ENCODE peak calls at places on chromosomes 12 and 14, in nine cellular contexts. T, E, F, Y, I, P, M, J and S are unnamed samples.

GRCh38 chr12:11822071-11822818 is 172.8 kb downstream of the ETV6 start:
- DNase-seq in T (no peak), E (no peak), F (no peak), Y (no peak), I (peak), P (peak), M (peak), J (no peak), S (no peak)

GRCh38 chr12:110379642-110380041 is 23.9 kb downstream of the ANAPC7 start:
- DNase-seq in T (no peak), E (no peak), F (no peak), Y (no peak), I (no peak), P (no peak), M (no peak), J (no peak), S (no peak)

GRCh38 chr14:103013028-103013427 is 44.3 kb downstream of the CDC42BPB start:
- DNase-seq in T (no peak), E (peak), F (no peak), Y (no peak), I (no peak), P (no peak), M (no peak), J (no peak), S (no peak)

GRCh38 chr14:99736600-99737371 is 52.7 kb downstream of the CYP46A1 start:
- DNase-seq in T (no peak), E (no peak), F (no peak), Y (no peak), I (no peak), P (no peak), M (no peak), J (no peak), S (no peak)

GRCh38 chr12:104589215-104589614 is 132.5 kb downstream of the CHST11 start:
- DNase-seq in T (no peak), E (no peak), F (no peak), Y (no peak), I (no peak), P (no peak), M (no peak), J (no peak), S (no peak)

GRCh38 chr14:66624319-66624937 is 116.5 kb downstream of the GPHN start:
- DNase-seq in T (peak), E (no peak), F (peak), Y (no peak), I (peak), P (peak), M (peak), J (no peak), S (peak)

GRCh38 chr14:73789996-73790581 is 61.5 kb upstream of the PTGR2 start:
- DNase-seq in T (peak), E (peak), F (no peak), Y (no peak), I (peak), P (no peak), M (no peak), J (peak), S (peak)

GRCh38 chr12:121537814-121538698 is 42.8 kb downstream of the KDM2B start:
- DNase-seq in T (peak), E (no peak), F (no peak), Y (no peak), I (peak), P (no peak), M (peak), J (no peak), S (no peak)

GRCh38 chr12:30197392-30198047 is 413.8 kb upstream of the TMTC1 start:
- DNase-seq in T (no peak), E (no peak), F (no peak), Y (no peak), I (no peak), P (no peak), M (no peak), J (no peak), S (no peak)

GRCh38 chr12:107320929-107321618 is 227.7 kb upstream of the CRY1 start:
- DNase-seq in T (no peak), E (peak), F (no peak), Y (no peak), I (peak), P (no peak), M (no peak), J (no peak), S (peak)

GRCh38 chr12:76621582-76622024 is 62.0 kb upstream of the OSBPL8 start:
- DNase-seq in T (peak), E (no peak), F (peak), Y (peak), I (peak), P (peak), M (peak), J (no peak), S (peak)

GRCh38 chr12:53010955-53011354 is 4.7 kb downstream of the EIF4B start:
- DNase-seq in T (no peak), E (no peak), F (no peak), Y (no peak), I (no peak), P (no peak), M (no peak), J (no peak), S (no peak)

GRCh38 chr12:75827061-75827460 is 204.5 kb downstream of the PHLDA1 start:
- DNase-seq in T (no peak), E (no peak), F (no peak), Y (no peak), I (no peak), P (no peak), M (no peak), J (no peak), S (no peak)

GRCh38 chr12:47864646-47865235 is 40.1 kb downstream of the VDR start:
- DNase-seq in T (no peak), E (peak), F (no peak), Y (no peak), I (no peak), P (no peak), M (no peak), J (no peak), S (no peak)

GRCh38 chr14:21063479-21063878 is 5.9 kb downstream of the RNASE8 start:
- DNase-seq in T (no peak), E (no peak), F (no peak), Y (no peak), I (peak), P (no peak), M (no peak), J (no peak), S (no peak)

GRCh38 chr12:12503384-12504078 is 59.1 kb downstream of the DUSP16 start:
- DNase-seq in T (no peak), E (no peak), F (no peak), Y (no peak), I (no peak), P (no peak), M (no peak), J (no peak), S (no peak)

GRCh38 chr12:125243811-125244210 is 178.6 kb downstream of the AACS start:
- DNase-seq in T (no peak), E (no peak), F (no peak), Y (no peak), I (no peak), P (no peak), M (no peak), J (no peak), S (no peak)

GRCh38 chr12:8564656-8565055 is 24.0 kb upstream of the CLEC4E start:
- DNase-seq in T (no peak), E (peak), F (no peak), Y (peak), I (no peak), P (no peak), M (no peak), J (no peak), S (no peak)

GRCh38 chr12:132698336-132698735 is 10.9 kb downstream of the PXMP2 start:
- DNase-seq in T (no peak), E (no peak), F (no peak), Y (no peak), I (no peak), P (no peak), M (no peak), J (no peak), S (no peak)

GRCh38 chr14:71566276-71566675 is 366.0 kb upstream of the RGS6 start:
- DNase-seq in T (no peak), E (no peak), F (no peak), Y (no peak), I (no peak), P (peak), M (no peak), J (no peak), S (no peak)

GRCh38 chr12:51008329-51008728 is 17.9 kb downstream of the SLC11A2 start:
- DNase-seq in T (no peak), E (no peak), F (no peak), Y (no peak), I (no peak), P (no peak), M (no peak), J (no peak), S (no peak)

GRCh38 chr12:89210277-89210676 is 142.0 kb downstream of the DUSP6 start:
- DNase-seq in T (no peak), E (no peak), F (no peak), Y (no peak), I (no peak), P (no peak), M (no peak), J (no peak), S (no peak)

GRCh38 chr12:92431146-92431545 is 271.6 kb upstream of the PLEKHG7 start:
- DNase-seq in T (peak), E (peak), F (no peak), Y (no peak), I (peak), P (no peak), M (no peak), J (no peak), S (no peak)

GRCh38 chr12:121817648-121818043 is 13.8 kb downstream of the SETD1B start:
- DNase-seq in T (no peak), E (no peak), F (no peak), Y (no peak), I (no peak), P (no peak), M (no peak), J (no peak), S (no peak)

GRCh38 chr12:118633071-118633470 is 256.7 kb downstream of the SUDS3 start:
- DNase-seq in T (no peak), E (no peak), F (no peak), Y (no peak), I (no peak), P (no peak), M (no peak), J (no peak), S (no peak)

GRCh38 chr12:40988335-40988734 is 199.8 kb upstream of the PDZRN4 start:
- DNase-seq in T (no peak), E (no peak), F (no peak), Y (no peak), I (no peak), P (no peak), M (no peak), J (no peak), S (no peak)

GRCh38 chr12:3553681-3554546 is 62.9 kb downstream of the PRMT8 start:
- DNase-seq in T (no peak), E (no peak), F (no peak), Y (no peak), I (no peak), P (no peak), M (peak), J (no peak), S (no peak)

GRCh38 chr12:2247109-2247508 is 194.3 kb downstream of the CACNA1C start:
- DNase-seq in T (no peak), E (no peak), F (no peak), Y (no peak), I (no peak), P (no peak), M (no peak), J (no peak), S (no peak)

GRCh38 chr12:9719835-9720234 is 13.1 kb downstream of the CLECL1 start:
- DNase-seq in T (no peak), E (no peak), F (no peak), Y (no peak), I (no peak), P (no peak), M (no peak), J (no peak), S (no peak)
- TF ChIP-seq POLR2AphosphoS5 in T (no peak), E (no peak), F (no peak), Y (no peak), I (no peak), P (peak), M (no peak), J (no peak), S (no peak)

GRCh38 chr12:19739195-19739776 is 300.0 kb downstream of the AEBP2 start:
- DNase-seq in T (no peak), E (no peak), F (peak), Y (no peak), I (peak), P (peak), M (no peak), J (no peak), S (peak)
- TF ChIP-seq CTCF in T (peak), E (no peak), F (peak), Y (peak), I (peak), P (peak), M (peak), J (peak), S (peak)

DNA sequence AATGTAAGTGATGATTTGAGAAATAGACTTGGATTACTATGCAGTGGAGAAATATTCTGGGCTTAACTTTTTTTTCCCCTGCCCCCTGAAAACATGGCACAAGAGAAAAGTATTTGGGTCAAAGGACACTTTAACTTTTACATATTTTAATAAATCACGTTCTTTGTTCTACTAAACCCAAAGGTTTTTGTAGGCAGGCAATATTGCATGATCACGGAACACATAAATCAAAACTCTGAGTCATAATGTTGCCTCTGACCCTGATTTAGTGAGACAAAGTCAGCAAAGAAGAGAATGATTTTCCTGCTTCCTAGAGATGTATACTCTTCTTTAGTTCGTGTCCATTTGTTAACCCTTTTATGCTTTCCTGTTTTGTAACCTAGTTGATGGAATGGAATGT is 38.0 kb downstream of the ABCD2 start:
- DNase-seq in T (no peak), E (no peak), F (peak), Y (no peak), I (no peak), P (no peak), M (no peak), J (no peak), S (no peak)
- TF ChIP-seq POLR2AphosphoS5 in T (no peak), E (no peak), F (no peak), Y (no peak), I (no peak), P (no peak), M (no peak), J (no peak), S (no peak)

GRCh38 chr12:100234166-100234565 is 32.7 kb downstream of the DEPDC4 start:
- DNase-seq in T (no peak), E (no peak), F (no peak), Y (no peak), I (no peak), P (no peak), M (no peak), J (no peak), S (no peak)

GRCh38 chr12:100229876-100230275 is 29.3 kb downstream of the ACTR6 start:
- DNase-seq in T (peak), E (no peak), F (no peak), Y (no peak), I (no peak), P (no peak), M (no peak), J (no peak), S (peak)

GRCh38 chr12:100225491-100225890 is 24.9 kb downstream of the ACTR6 start:
- DNase-seq in T (no peak), E (no peak), F (no peak), Y (no peak), I (no peak), P (no peak), M (no peak), J (no peak), S (peak)

GRCh38 chr12:100234591-100235304 is 32.1 kb downstream of the DEPDC4 start:
- DNase-seq in T (no peak), E (no peak), F (peak), Y (no peak), I (no peak), P (peak), M (no peak), J (no peak), S (peak)

GRCh38 chr12:100229036-100229635 is 28.5 kb downstream of the ACTR6 start:
- DNase-seq in T (no peak), E (no peak), F (peak), Y (no peak), I (no peak), P (peak), M (no peak), J (no peak), S (peak)
- TF ChIP-seq CTCF in T (no peak), E (no peak), F (peak), Y (no peak), I (peak), P (peak), M (no peak), J (no peak), S (peak)

DNA sequence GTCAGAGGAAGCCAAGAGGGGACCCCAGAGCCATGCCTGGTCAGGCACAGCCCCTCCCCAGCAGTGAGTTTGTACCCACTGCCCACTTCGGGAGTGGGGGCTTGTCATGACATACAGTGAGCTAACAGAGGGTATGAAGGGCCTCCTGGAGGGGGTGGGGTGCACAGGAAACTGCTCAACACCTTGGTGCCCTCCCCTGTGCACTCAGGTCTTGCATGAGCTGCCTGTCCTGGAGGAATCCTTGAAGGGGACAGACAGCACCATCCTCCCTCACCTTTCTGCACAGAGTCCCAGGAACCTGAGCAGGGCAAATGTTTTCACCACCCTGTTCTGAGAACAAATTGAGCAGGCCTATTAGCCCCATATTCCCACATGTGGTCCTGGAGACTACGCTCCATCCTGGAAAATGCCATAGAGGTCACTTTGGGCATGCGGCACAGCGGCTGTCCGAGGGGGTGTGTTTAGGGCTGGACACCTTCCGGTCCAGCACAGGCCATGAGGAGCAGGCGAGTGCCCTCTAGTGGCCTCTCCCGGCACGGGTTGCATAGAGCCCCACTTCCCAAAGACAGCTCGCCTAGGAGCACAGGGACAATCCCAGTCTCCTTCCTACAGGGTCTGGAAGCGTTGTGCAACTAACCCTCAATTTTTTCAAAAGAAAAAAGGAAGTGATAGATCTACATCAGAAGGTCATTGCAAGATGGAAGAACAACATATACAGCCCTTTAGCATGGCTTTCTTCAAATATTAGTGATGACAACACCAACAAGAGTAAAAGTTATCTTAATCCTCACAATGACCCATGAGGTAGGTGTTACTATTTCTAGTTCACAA is 31.9 kb upstream of the ZFP36L1 start:
- DNase-seq in T (peak), E (peak), F (peak), Y (no peak), I (peak), P (no peak), M (peak), J (no peak), S (peak)
- TF ChIP-seq POLR2AphosphoS5 in T (no peak), E (peak), F (no peak), Y (peak), I (no peak), P (no peak), M (no peak), J (no peak), S (no peak)

DNA sequence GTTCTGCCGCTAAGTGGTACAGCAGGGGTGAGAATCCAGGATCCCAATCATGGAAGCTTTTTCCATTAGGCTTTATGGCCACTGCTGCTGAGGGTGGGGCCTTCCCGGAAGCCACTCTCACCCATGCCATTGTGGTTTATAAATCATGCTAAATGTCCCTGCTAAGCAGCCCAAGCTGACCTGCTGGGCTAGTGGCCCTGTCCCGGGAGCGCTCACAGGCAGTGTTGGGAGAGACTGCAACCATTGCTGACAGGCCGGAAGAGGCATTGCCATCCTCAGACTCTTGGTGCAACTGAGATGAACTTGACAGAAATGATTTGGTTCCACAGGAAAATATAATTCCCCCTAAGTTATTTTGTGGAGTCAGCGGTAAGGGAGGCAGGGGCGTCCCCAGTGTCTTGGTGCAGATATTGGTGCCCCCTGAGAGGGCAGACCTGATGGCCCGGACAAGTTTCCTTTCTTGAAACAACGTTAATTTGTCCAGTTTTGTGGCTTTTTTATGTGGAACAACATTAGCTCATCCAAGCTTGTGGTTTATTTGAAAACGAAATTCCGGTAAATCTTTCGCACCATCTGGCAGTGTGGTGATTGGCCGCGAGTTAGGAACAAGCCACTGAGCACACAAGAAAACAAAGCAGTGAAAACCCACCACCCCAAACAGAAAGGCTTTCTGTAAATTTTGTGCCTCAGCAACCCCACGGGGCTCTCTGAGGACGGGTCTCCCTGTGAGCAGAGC is 82.3 kb downstream of the SSPN start:
- DNase-seq in T (no peak), E (no peak), F (no peak), Y (no peak), I (no peak), P (no peak), M (no peak), J (peak), S (no peak)
- TF ChIP-seq CTCF in T (no peak), E (no peak), F (no peak), Y (no peak), I (no peak), P (no peak), M (no peak), J (no peak), S (no peak)

GRCh38 chr12:95385646-95386045 is 88.3 kb upstream of the METAP2 start:
- DNase-seq in T (no peak), E (no peak), F (no peak), Y (no peak), I (no peak), P (no peak), M (no peak), J (no peak), S (no peak)
- TF ChIP-seq POLR2AphosphoS5 in T (no peak), E (no peak), F (no peak), Y (peak), I (no peak), P (no peak), M (no peak), J (no peak), S (no peak)

GRCh38 chr14:35046048-35046750 is at the start of gene FAM177A1:
- DNase-seq in T (peak), E (peak), F (peak), Y (peak), I (peak), P (peak), M (peak), J (peak), S (peak)
- TF ChIP-seq CTCF in T (peak), E (no peak), F (no peak), Y (no peak), I (peak), P (no peak), M (no peak), J (no peak), S (peak)